ENCODE peak calls at places on chromosomes 16 and 17, in ten cellular contexts. R is chondrocyte, I is HFF-Myc, A is BE2C, U is colonic mucosa, W is IMR-90, Q is GM10248, P is heart right ventricle, J is A673, B is AG10803. X is an unnamed sample.

GRCh38 chr17:34665150-34665802 is 85.9 kb downstream of the TMEM132E start:
- DNase-seq in R (no peak), I (no peak), A (peak; percentile 70), U (no peak), W (no peak), Q (no peak), P (no peak), J (no peak), B (no peak), X (no peak)

GRCh38 chr17:77565166-77565565 is 393.3 kb upstream of the TNRC6C start:
- DNase-seq in R (peak; percentile 73), I (no peak), A (no peak), U (no peak), W (no peak), Q (no peak), P (no peak), J (no peak), B (no peak), X (no peak)

GRCh38 chr16:81636298-81636960 is 142.7 kb upstream of the PLCG2 start:
- DNase-seq in R (no peak), I (no peak), A (no peak), U (no peak), W (no peak), Q (no peak), P (no peak), J (peak; percentile 32), B (peak; percentile 7), X (no peak)

GRCh38 chr17:74101527-74101926 is 102.0 kb upstream of the RPL38 start:
- DNase-seq in R (peak; percentile 37), I (no peak), A (no peak), U (no peak), W (no peak), Q (no peak), P (no peak), J (no peak), B (no peak), X (no peak)

GRCh38 chr16:50372611-50373344 is 4.0 kb upstream of the BRD7 start:
- DNase-seq in R (no peak), I (no peak), A (peak; percentile 50), U (no peak), W (peak; percentile 61), Q (no peak), P (peak; percentile 55), J (no peak), B (peak; percentile 41), X (no peak)

GRCh38 chr17:45942284-45942683 is 47.9 kb downstream of the MAPT start:
- DNase-seq in R (no peak), I (peak; percentile 4), A (peak; percentile 73), U (no peak), W (no peak), Q (no peak), P (peak; percentile 82), J (no peak), B (peak; percentile 9), X (no peak)

GRCh38 chr17:69871318-69871717 is 203.7 kb upstream of the KCNJ16 start:
- DNase-seq in R (no peak), I (no peak), A (no peak), U (no peak), W (no peak), Q (no peak), P (no peak), J (no peak), B (no peak), X (no peak)

GRCh38 chr17:77959926-77960521 is 1.5 kb downstream of the TNRC6C start:
- DNase-seq in R (no peak), I (no peak), A (no peak), U (no peak), W (peak; percentile 60), Q (no peak), P (peak; percentile 15), J (peak; percentile 19), B (no peak), X (no peak)

DNA sequence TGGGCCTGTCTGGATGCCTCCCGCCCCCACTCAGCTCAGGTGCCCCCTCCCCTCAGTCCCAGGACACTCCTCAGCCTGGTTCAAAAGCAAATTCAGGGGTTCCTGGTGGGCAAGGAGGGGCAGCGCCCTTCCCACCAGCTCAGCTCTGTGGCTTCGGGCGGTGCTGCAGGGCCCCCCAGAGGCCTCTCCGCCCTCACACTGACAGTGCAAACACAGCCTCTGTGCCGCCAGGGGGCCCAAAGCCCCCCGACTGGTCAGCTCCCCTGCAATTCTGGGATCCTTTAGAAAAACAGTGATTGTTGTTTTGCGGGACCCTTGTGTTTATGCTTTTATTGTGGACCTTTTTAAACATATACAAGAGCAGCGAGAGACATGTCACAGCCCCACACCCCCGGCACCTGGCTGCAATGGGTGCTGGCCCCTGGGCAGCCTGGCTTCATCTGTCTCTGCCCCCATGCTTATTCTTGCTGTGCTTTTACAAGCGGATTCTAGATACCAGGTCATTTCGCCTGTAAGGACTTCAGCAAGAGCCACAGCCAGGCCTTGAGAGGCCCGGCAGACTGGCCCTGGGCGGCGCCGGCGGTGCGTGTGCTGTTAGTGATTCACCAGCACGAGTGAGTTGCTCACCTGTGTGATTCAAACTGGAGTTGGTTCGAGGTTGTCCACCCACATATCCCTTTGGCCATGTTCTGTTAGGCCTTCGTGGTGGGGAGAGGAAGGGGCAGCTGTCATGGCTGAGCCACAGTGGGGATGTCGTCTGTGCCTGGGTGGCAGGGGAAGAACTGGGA is 21.2 kb downstream of the ZNF469 start:
- DNase-seq in R (no peak), I (no peak), A (no peak), U (no peak), W (peak; percentile 41), Q (no peak), P (no peak), J (no peak), B (no peak), X (no peak)
- TF ChIP-seq CTCF in R (no peak), I (no peak), A (no peak), U (no peak), W (no peak), Q (no peak), P (no peak), J (no peak), B (no peak), X (no peak)

GRCh38 chr16:1884155-1884760 is 12.3 kb upstream of the MEIOB start:
- DNase-seq in R (no peak), I (no peak), A (peak; percentile 15), U (peak; percentile 67), W (no peak), Q (no peak), P (no peak), J (peak; percentile 56), B (peak; percentile 8), X (no peak)
- TF ChIP-seq CTCF in R (peak; percentile 44), I (peak; percentile 19), A (peak; percentile 52), U (peak; percentile 31), W (no peak), Q (no peak), P (no peak), J (peak; percentile 37), B (peak; percentile 23), X (peak; percentile 47)

DNA sequence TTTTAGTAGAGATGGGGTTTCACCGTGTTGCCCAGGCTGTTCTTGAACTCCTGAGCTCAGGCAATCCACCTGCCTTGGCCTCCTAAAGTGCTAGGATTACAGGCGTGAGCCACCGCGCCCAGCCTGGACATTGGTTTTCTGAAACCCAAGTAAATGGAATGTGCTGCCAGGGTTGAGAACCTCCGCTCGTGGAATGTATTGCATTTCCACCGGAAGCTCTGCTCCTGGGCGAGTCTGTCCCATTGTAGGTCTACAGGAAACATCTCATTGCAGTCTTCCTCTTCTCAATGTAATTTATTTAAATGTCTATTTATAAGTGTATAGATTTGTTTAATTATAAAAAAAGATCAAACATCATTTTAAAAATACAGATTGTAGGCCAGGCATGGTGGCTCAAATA is 57.4 kb upstream of the HAPSTR1 start:
- DNase-seq in R (no peak), I (no peak), A (no peak), U (no peak), W (no peak), Q (no peak), P (no peak), J (no peak), B (no peak), X (no peak)
- TF ChIP-seq CTCF in R (no peak), I (no peak), A (no peak), U (no peak), W (no peak), Q (no peak), P (no peak), J (no peak), B (no peak), X (no peak)

DNA sequence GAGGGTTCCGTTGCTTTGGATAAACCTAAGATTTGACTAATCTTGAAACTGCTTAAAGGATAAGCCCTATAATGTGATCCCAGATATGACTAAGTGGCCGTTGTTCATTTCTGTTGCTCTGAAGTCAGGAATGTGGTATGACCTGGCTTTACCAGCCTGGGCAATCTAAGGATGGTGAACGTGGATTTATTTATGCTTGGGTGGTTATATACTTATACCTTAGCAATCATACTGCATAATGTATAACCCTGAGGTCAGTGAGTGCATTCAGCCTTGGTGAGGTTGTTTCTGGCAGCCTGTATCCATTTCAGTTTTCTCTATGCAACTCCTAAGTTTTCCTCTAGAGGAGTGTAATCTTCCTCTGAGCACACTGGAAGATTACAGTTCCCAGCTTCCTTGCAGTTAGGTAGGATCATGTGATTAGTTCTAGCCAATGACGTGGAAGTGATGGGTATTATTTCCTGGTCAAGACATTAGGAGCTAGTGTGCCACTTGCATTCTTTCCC is 41.9 kb downstream of the FTO start:
- DNase-seq in R (no peak), I (no peak), A (no peak), U (no peak), W (peak; percentile 62), Q (no peak), P (no peak), J (peak; percentile 39), B (peak; percentile 62), X (no peak)
- TF ChIP-seq CTCF in R (peak; percentile 38), I (no peak), A (peak; percentile 27), U (no peak), W (peak; percentile 24), Q (no peak), P (no peak), J (no peak), B (peak; percentile 52), X (no peak)

DNA sequence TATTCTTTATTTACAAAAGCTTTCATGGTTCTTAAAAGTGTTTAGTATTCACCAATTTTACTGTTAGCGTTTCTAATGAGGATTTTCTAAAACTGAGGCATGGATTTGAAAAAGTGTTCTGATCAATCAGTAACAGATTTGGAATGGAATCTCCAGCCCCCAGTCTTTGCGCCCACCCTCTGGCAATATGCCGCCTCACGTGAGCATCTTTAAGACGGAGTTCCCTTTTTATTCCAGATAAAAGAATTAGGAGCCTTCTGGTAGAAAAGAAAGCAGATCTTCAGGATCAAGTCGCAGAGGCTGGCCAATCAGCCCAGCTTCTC is 1.1 kb downstream of the TBC1D16 start:
- DNase-seq in R (no peak), I (no peak), A (no peak), U (no peak), W (no peak), Q (no peak), P (no peak), J (no peak), B (no peak), X (no peak)
- TF ChIP-seq CTCF in R (no peak), I (no peak), A (no peak), U (no peak), W (no peak), Q (no peak), P (no peak), J (no peak), B (no peak), X (no peak)

GRCh38 chr17:17784599-17785264 is 52.1 kb downstream of the SREBF1 start:
- DNase-seq in R (peak; percentile 81), I (no peak), A (peak; percentile 66), U (no peak), W (no peak), Q (no peak), P (no peak), J (peak; percentile 81), B (no peak), X (no peak)
- TF ChIP-seq CTCF in R (peak; percentile 44), I (peak; percentile 20), A (peak; percentile 42), U (no peak), W (peak; percentile 30), Q (no peak), P (peak; percentile 27), J (peak; percentile 26), B (peak; percentile 19), X (peak; percentile 44)